ENCODE peak calls at places on chromosomes 7 and 10, in nine cellular contexts. G is epithelial cell of esophagus; F is stimulated activated CD8-positive, alpha-beta memory T cell treated with anti-CD3 and anti-CD28 coated beads, Interleukin-12 subunit alpha, Interleukin-12 subunit beta, amount 100 ng/mL, for 4 hours; Y is neural crest cell; T is keratinocyte; Z is Karpas-422; P is HFFc6; C is activated effector memory CD4-positive, alpha-beta T cell treated with Interleukin-2 at 50 U/mL for 16 hours; Q is WTC11. X is an unnamed sample.

GRCh38 chr10:78867555-78867939 is 201.2 kb upstream of the ZMIZ1 start:
- DNase-seq in Q (no peak), Z (no peak), C (no peak), P (no peak), Y (no peak), G (no peak), F (no peak), T (no peak), X (no peak)

GRCh38 chr7:142301299-142301698 is 43.4 kb upstream of the PRSS58 start:
- DNase-seq in C (no peak), P (no peak), Z (no peak), G (no peak), Q (no peak), T (no peak), F (no peak), Y (no peak), X (no peak)

GRCh38 chr10:94192333-94192732 is 170.4 kb downstream of the NOC3L start:
- DNase-seq in G (no peak), C (no peak), F (no peak), T (no peak), P (no peak), Q (no peak), Z (no peak), Y (no peak), X (no peak)

GRCh38 chr10:73886085-73886529 is 11.8 kb upstream of the CAMK2G start:
- DNase-seq in Z (peak; percentile 87), F (peak; percentile 41), T (no peak), Y (peak; percentile 71), P (peak; percentile 77), C (peak; percentile 50), Q (peak; percentile 78), G (peak; percentile 87), X (peak; percentile 86)

GRCh38 chr10:87878664-87879459 is 15.4 kb downstream of the PTEN start:
- DNase-seq in Z (peak; percentile 28), G (no peak), C (no peak), Q (no peak), Y (no peak), T (no peak), P (no peak), F (no peak), X (no peak)

GRCh38 chr7:50069613-50070012 is 23.4 kb downstream of the ZPBP start:
- DNase-seq in C (peak; percentile 11), F (no peak), Z (peak; percentile 80), Q (peak; percentile 23), G (peak; percentile 17), T (no peak), P (no peak), Y (no peak), X (peak; percentile 41)

GRCh38 chr10:132509506-132510173 is 27.9 kb upstream of the INPP5A start:
- DNase-seq in Z (no peak), T (no peak), F (no peak), G (no peak), Q (no peak), C (no peak), P (no peak), Y (no peak), X (peak; percentile 18)

GRCh38 chr7:73852500-73852899 is 8.5 kb upstream of the TMEM270 start:
- DNase-seq in F (no peak), C (no peak), Q (no peak), Z (no peak), G (no peak), T (no peak), Y (no peak), P (no peak), X (no peak)

X was measured in H9.